ENCODE peak calls at places on chromosomes 12 and 14, in ten cellular contexts. P is progenitor cell of endocrine pancreas; D is DND-41; L is activated effector memory CD4-positive, alpha-beta T cell treated with anti-CD3 and anti-CD28 coated beads, Interleukin-2, amount 50 U/mL, for 16 hours; H is neural progenitor cell; Z is IMR-90; B is substantia nigra; X is NCI-H1694 treated with DMSO at 0.1 percent for 48 hours; Q is RWPE1; S is T-helper 2 cell. N is an unnamed sample.

GRCh38 chr12:52870361-52871290 is 21.8 kb upstream of the KRT78 start:
- DNase-seq in B (peak; percentile 12), S (peak; percentile 69), X (peak; percentile 38), P (peak; percentile 64), L (peak; percentile 90), H (peak; percentile 76), Z (peak; percentile 25), D (peak; percentile 63), Q (peak; percentile 68), N (peak; percentile 60)

GRCh38 chr12:121579981-121580868 is 598 bp downstream of the KDM2B start:
- DNase-seq in D (peak; percentile 84), X (peak; percentile 21), Q (peak; percentile 65), P (peak; percentile 44), L (peak; percentile 90), B (peak; percentile 77), H (peak; percentile 92), S (peak; percentile 72), Z (peak; percentile 55), N (peak; percentile 88)

GRCh38 chr12:100741084-100741711 is 53.4 kb upstream of the ANO4 start:
- DNase-seq in H (peak; percentile 36), B (no peak), Q (peak; percentile 48), Z (peak; percentile 37), L (no peak), S (no peak), D (no peak), P (no peak), X (peak; percentile 14), N (peak; percentile 72)

GRCh38 chr12:123344086-123344485 is 20.6 kb downstream of the SBNO1 start:
- DNase-seq in X (no peak), H (no peak), Z (no peak), Q (no peak), L (no peak), B (no peak), D (no peak), P (no peak), S (no peak), N (no peak)

GRCh38 chr12:40253936-40254335 is 29.1 kb downstream of the LRRK2 start:
- DNase-seq in S (no peak), Q (no peak), L (no peak), B (no peak), H (no peak), P (no peak), Z (peak; percentile 58), D (no peak), X (no peak), N (no peak)

GRCh38 chr12:56632701-56633464 is 2.8 kb upstream of the BAZ2A start:
- DNase-seq in S (no peak), L (no peak), X (no peak), Q (no peak), B (no peak), P (no peak), D (no peak), H (peak; percentile 17), Z (no peak), N (no peak)

GRCh38 chr12:62766516-62766915 is 168.4 kb downstream of the PPM1H start:
- DNase-seq in D (no peak), S (no peak), X (no peak), L (no peak), Q (no peak), B (no peak), Z (no peak), H (no peak), P (no peak), N (no peak)

GRCh38 chr14:92718659-92719058 is 29.8 kb downstream of the LGMN start:
- DNase-seq in S (no peak), P (no peak), B (no peak), H (no peak), Z (peak; percentile 37), D (no peak), X (no peak), L (no peak), Q (no peak), N (no peak)

GRCh38 chr14:52175982-52176502 is 91.5 kb upstream of the PTGDR start:
- DNase-seq in X (no peak), S (no peak), L (no peak), P (no peak), B (no peak), Q (no peak), H (no peak), D (peak; percentile 86), Z (no peak), N (no peak)

GRCh38 chr14:101039031-101039754 is 135.7 kb upstream of the RTL1 start:
- DNase-seq in Q (no peak), L (no peak), P (no peak), X (no peak), H (no peak), Z (no peak), D (no peak), S (no peak), B (no peak), N (no peak)

GRCh38 chr14:33834101-33834955 is 116.5 kb downstream of the EGLN3 start:
- DNase-seq in X (no peak), H (no peak), B (no peak), L (no peak), Z (no peak), P (no peak), D (no peak), Q (no peak), S (no peak), N (no peak)

GRCh38 chr12:52796429-52796794 is 495 bp upstream of the KRT3 start:
- DNase-seq in P (no peak), H (no peak), Q (no peak), L (no peak), X (no peak), S (no peak), B (no peak), Z (no peak), D (no peak), N (no peak)

GRCh38 chr12:68067762-68068376 is 78.6 kb downstream of the IFNG-AS1 start:
- DNase-seq in S (no peak), P (no peak), H (no peak), L (no peak), Q (no peak), Z (no peak), D (no peak), B (no peak), X (no peak), N (peak; percentile 55)

GRCh38 chr14:30444451-30444850 is 114.5 kb upstream of the G2E3 start:
- DNase-seq in P (no peak), D (no peak), Q (no peak), Z (no peak), X (no peak), L (no peak), H (no peak), B (no peak), S (no peak), N (no peak)

GRCh38 chr12:32558941-32559340 is 120.2 kb upstream of the DNM1L start:
- DNase-seq in Z (peak; percentile 67), L (no peak), H (no peak), P (no peak), Q (no peak), S (no peak), D (no peak), B (no peak), X (no peak), N (no peak)

GRCh38 chr12:81974762-81975161 is 215.6 kb upstream of the PPFIA2 start:
- DNase-seq in L (no peak), B (no peak), Z (no peak), X (no peak), H (no peak), P (no peak), Q (no peak), S (no peak), D (no peak), N (no peak)

GRCh38 chr12:527729-528128 is 68.0 kb downstream of the B4GALNT3 start:
- DNase-seq in X (no peak), Q (no peak), H (no peak), Z (no peak), L (no peak), S (no peak), D (no peak), B (no peak), P (no peak), N (no peak)

GRCh38 chr12:59452259-59452658 is 143.6 kb upstream of the SLC16A7 start:
- DNase-seq in B (no peak), Q (peak; percentile 75), H (no peak), D (no peak), L (no peak), Z (peak; percentile 85), P (no peak), X (no peak), S (no peak), N (no peak)

GRCh38 chr12:8844665-8845064 is 22.2 kb downstream of the A2ML1 start:
- DNase-seq in Q (no peak), D (no peak), B (peak; percentile 53), Z (peak; percentile 16), H (no peak), P (no peak), L (no peak), S (no peak), X (no peak), N (peak; percentile 69)

GRCh38 chr12:69900720-69901131 is 75.7 kb downstream of the MYRFL start:
- DNase-seq in B (peak; percentile 45), H (peak; percentile 88), S (peak; percentile 33), D (peak; percentile 62), P (peak; percentile 64), L (peak; percentile 80), X (peak; percentile 89), Q (peak; percentile 47), Z (peak; percentile 54), N (peak; percentile 93)

GRCh38 chr14:38548091-38548490 is 292.2 kb upstream of the CLEC14A start:
- DNase-seq in L (no peak), B (no peak), Z (no peak), X (no peak), H (no peak), Q (no peak), P (no peak), S (no peak), D (no peak), N (no peak)

GRCh38 chr12:130719263-130719892 is 3.3 kb upstream of the RIMBP2 start:
- DNase-seq in D (no peak), B (no peak), L (no peak), Q (no peak), P (no peak), S (no peak), H (no peak), X (peak; percentile 44), Z (no peak), N (no peak)

GRCh38 chr12:57340104-57340503 is 89.1 kb upstream of the STAC3 start:
- DNase-seq in H (peak; percentile 2), B (peak; percentile 62), Z (peak; percentile 87), L (no peak), X (no peak), D (no peak), P (no peak), Q (no peak), S (no peak), N (no peak)

GRCh38 chr12:18849761-18850160 is 111.8 kb downstream of the CAPZA3 start:
- DNase-seq in H (no peak), Q (no peak), P (no peak), S (no peak), L (no peak), D (no peak), B (no peak), Z (peak; percentile 22), X (no peak), N (no peak)

GRCh38 chr12:62724947-62725447 is 210.0 kb downstream of the PPM1H start:
- DNase-seq in S (no peak), D (no peak), X (no peak), Q (peak; percentile 89), H (peak; percentile 74), B (no peak), Z (peak; percentile 96), P (peak; percentile 11), L (no peak), N (peak; percentile 92)

GRCh38 chr14:63727736-63728728 is at the start of gene SGPP1:
- DNase-seq in X (peak; percentile 65), L (peak; percentile 91), S (peak; percentile 75), H (peak; percentile 92), B (peak; percentile 85), Q (peak; percentile 75), D (peak; percentile 86), P (peak; percentile 68), Z (peak; percentile 55), N (peak; percentile 83)

GRCh38 chr14:31880935-31881334 is 196.2 kb upstream of the ARHGAP5 start:
- DNase-seq in X (no peak), B (no peak), Q (peak; percentile 46), L (no peak), Z (peak; percentile 90), H (no peak), D (no peak), S (no peak), P (no peak), N (peak; percentile 16)

GRCh38 chr12:31444801-31445200 is 118.9 kb upstream of the SINHCAF start:
- DNase-seq in Q (no peak), D (no peak), Z (no peak), X (no peak), B (no peak), L (no peak), P (no peak), H (no peak), S (no peak), N (no peak)